ENCODE peak calls at places on chromosomes 11 and 22, in four cellular contexts. K is RWPE1, L is testis, J is foreskin fibroblast. P is an unnamed sample.

GRCh38 chr11:123429851-123430735 is at the start of gene GRAMD1B:
- DNase-seq in K (peak; percentile 40), L (peak; percentile 46), J (peak; percentile 38), P (peak; percentile 36)

GRCh38 chr11:76663461-76663760 is 7.1 kb downstream of the LRRC32 start:
- DNase-seq in K (no peak), J (no peak), L (no peak), P (no peak)

GRCh38 chr22:33300165-33300564 is 242.0 kb upstream of the SYN3 start:
- DNase-seq in J (no peak), L (no peak), K (no peak), P (no peak)

GRCh38 chr22:49564666-49565515 is 262.8 kb downstream of the BRD1 start:
- DNase-seq in K (no peak), J (no peak), L (no peak), P (no peak)

GRCh38 chr11:82557274-82557673 is 176.4 kb downstream of the FAM181B start:
- DNase-seq in J (no peak), K (no peak), L (peak; percentile 18), P (no peak)

GRCh38 chr11:31141804-31142203 is 227.7 kb downstream of the DCDC1 start:
- DNase-seq in J (no peak), K (no peak), L (no peak), P (no peak)

GRCh38 chr11:71200172-71200716 is 52.1 kb downstream of the SHANK2 start:
- DNase-seq in K (no peak), L (no peak), J (no peak), P (no peak)

GRCh38 chr11:130209128-130209932 is 49.7 kb downstream of the ST14 start:
- DNase-seq in J (no peak), L (peak; percentile 11), K (no peak), P (no peak)

GRCh38 chr11:112241486-112241885 is 15.3 kb downstream of the PTS start:
- DNase-seq in K (no peak), L (no peak), J (no peak), P (no peak)

GRCh38 chr11:120239713-120240640 is at the start of gene POU2F3:
- DNase-seq in J (no peak), K (no peak), L (no peak), P (no peak)

GRCh38 chr11:72225411-72225951 is 914 bp downstream of the INPPL1 start:
- DNase-seq in J (no peak), L (peak; percentile 16), K (no peak), P (no peak)

GRCh38 chr11:108645956-108646355 is 18.9 kb upstream of the DDX10 start:
- DNase-seq in L (no peak), J (no peak), K (no peak), P (no peak)

GRCh38 chr11:13098067-13098466 is 89.0 kb downstream of the RASSF10 start:
- DNase-seq in J (no peak), L (peak; percentile 70), K (peak; percentile 85), P (no peak)

GRCh38 chr22:26740253-26740652 is 82.9 kb downstream of the MIAT start:
- DNase-seq in J (no peak), L (no peak), K (no peak), P (no peak)

GRCh38 chr11:60700689-60701508 is 1.5 kb downstream of the MS4A8 start:
- DNase-seq in K (peak; percentile 33), J (no peak), L (peak; percentile 54), P (no peak)

GRCh38 chr11:82874646-82875523 is 25.3 kb downstream of the PRCP start:
- DNase-seq in L (no peak), K (no peak), J (no peak), P (no peak)

GRCh38 chr22:32720924-32721323 is 80.6 kb upstream of the TIMP3 start:
- DNase-seq in J (peak; percentile 84), L (peak; percentile 59), K (no peak), P (no peak)

GRCh38 chr22:23565288-23565941 is 14.7 kb downstream of the IGLL1 start:
- DNase-seq in L (no peak), J (no peak), K (no peak), P (no peak)

GRCh38 chr11:106449756-106450155 is 372.3 kb downstream of the AASDHPPT start:
- DNase-seq in J (no peak), K (no peak), L (no peak), P (no peak)

GRCh38 chr11:83693279-83693992 is 407.3 kb upstream of the CCDC90B start:
- DNase-seq in K (no peak), L (no peak), J (no peak), P (no peak)

GRCh38 chr11:110196241-110196754 is 100.1 kb downstream of the RDX start:
- DNase-seq in L (no peak), K (peak; percentile 90), J (peak; percentile 90), P (no peak)

GRCh38 chr22:20953342-20953608 is 13.8 kb upstream of the AIFM3 start:
- DNase-seq in L (no peak), K (no peak), J (no peak), P (no peak)

GRCh38 chr11:20050551-20051333 is 109.5 kb downstream of the DBX1 start:
- DNase-seq in J (no peak), L (no peak), K (peak; percentile 88), P (no peak)

GRCh38 chr11:12692238-12693074 is 18.2 kb downstream of the TEAD1 start:
- DNase-seq in K (peak; percentile 52), J (peak; percentile 97), L (peak; percentile 94), P (no peak)

GRCh38 chr11:110160016-110160415 is 66.8 kb downstream of the ZC3H12C start:
- DNase-seq in L (no peak), J (peak; percentile 36), K (no peak), P (no peak)

GRCh38 chr11:118162846-118163245 is 10.2 kb upstream of the SCN4B start:
- DNase-seq in K (no peak), L (no peak), J (no peak), P (no peak)
- TF ChIP-seq CTCF in K (no peak), L (no peak), J (no peak), P (no peak)

DNA sequence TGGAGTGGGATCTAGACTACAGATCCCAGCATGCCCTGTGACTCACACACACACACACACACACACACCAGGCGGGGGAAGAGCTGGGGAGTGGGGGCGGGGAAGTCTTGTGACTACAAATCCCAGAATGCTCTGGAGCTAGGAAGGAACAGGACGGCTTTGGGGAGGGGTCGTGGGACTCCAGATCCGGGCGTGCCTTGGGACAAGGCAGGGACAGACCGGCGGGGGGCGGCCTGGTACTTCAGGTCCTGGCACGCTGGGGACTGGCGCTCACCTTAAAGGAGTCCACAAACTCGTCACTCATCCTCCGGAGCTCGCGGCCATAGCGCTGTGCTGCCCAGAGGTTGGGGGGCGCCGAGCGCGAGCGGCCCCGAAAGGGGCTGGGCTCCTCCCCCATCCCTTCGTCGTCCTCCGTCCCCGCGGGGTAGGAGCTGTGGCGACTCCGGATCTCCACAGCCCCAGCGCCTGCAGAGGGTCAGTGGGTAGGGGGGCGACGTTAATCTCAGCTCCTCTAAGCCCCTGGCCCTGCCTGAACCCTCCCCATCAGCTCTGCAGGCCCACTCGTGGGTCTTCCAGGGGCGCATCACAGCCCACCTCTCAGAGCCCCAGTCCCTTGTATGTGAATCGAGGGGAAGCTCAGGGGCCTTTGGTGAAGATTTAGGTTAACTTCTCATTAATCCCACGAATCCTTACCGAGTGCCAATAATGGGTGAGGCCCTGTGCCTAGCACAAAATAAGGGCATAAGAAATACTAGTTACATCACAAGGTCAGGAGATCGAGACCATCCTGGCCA is 12.9 kb downstream of the BAD start:
- DNase-seq in J (peak; percentile 92), L (peak; percentile 93), K (peak; percentile 48), P (peak; percentile 75)
- TF ChIP-seq CTCF in J (no peak), L (no peak), K (no peak), P (no peak)

GRCh38 chr11:10564692-10565318 is 3.7 kb downstream of the LYVE1 start:
- DNase-seq in J (no peak), K (no peak), L (peak; percentile 32), P (no peak)
- TF ChIP-seq CTCF in J (peak; percentile 32), K (peak; percentile 8), L (peak; percentile 27), P (no peak)

DNA sequence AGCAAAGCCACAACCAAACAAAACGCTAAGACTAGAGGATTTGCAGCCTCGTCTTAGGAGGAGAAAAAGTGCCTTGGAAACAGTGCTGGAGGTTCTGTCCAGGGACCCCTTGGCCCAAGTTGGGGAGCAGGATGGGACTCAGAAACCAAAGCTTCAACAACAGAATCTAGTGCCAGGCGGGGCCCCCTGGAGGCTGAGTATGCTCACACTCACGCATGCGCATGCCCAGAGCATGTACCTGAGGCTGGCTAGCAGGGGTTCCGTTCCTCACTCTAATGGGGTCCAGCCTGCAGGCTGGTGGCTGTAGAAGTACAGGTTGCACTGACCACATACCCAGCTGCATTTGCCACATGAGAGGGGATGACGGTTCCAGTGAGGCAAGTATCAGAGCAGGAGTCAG is 568.6 kb upstream of the CADM1 start:
- DNase-seq in L (peak; percentile 32), K (no peak), J (no peak), P (no peak)
- TF ChIP-seq CTCF in L (no peak), K (no peak), J (no peak), P (no peak)

DNA sequence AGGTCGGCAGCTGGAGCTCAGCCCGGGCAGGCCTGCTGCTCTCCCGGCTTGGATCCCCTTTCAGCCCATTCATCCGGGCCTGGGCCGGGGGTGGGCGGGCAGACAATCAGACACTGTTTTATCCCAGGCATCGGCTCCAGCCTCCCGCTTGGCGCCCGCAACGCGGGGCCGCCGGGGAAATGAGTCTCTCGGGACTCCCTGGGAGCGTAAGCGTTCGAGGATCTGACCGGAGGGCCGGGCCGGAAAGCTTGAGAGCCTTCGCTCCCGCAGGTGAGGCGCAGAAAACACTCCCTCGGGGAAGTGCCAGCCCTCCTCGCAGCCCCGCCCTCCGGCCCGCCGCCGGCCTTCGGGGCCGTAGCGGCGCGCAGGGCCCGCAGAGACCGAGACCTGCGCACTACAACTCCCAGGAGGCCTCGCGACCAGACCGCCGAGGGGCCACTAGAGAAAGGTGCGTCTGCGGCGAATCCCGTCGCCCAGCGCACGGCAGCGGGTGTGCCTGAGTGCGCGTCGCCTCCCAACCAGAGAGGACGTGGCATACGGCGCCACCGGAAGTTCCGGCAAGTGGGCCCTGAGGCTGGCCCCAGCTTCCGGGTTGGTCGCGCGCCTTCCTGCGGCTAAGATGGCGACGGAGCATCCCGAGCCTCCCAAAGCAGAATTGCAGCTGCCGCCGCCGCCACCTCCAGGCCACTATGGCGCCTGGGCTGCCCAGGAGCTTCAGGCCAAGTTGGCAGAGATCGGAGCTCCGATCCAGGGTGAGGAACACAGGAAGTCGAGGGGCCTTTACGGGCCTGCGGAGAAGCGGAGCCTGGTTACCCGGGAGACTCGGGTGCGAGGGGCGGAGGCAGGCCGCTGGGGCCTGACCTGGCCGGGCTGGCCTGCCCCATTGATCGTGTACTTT is at the start of gene SF3B2:
- DNase-seq in J (peak; percentile 99), K (peak; percentile 94), L (peak; percentile 99), P (peak; percentile 91)
- TF ChIP-seq CTCF in J (no peak), K (no peak), L (no peak), P (no peak)

GRCh38 chr11:74634537-74634936 is 42.2 kb downstream of the POLD3 start:
- DNase-seq in K (peak; percentile 87), J (no peak), L (no peak), P (no peak)
- TF ChIP-seq CTCF in K (peak; percentile 24), J (peak; percentile 53), L (no peak), P (no peak)

GRCh38 chr22:28478564-28478963 is 201.1 kb downstream of the TTC28 start:
- DNase-seq in J (no peak), L (no peak), K (no peak), P (no peak)
- TF ChIP-seq CTCF in J (no peak), L (no peak), K (no peak), P (no peak)

GRCh38 chr22:38881464-38881871 is 9.5 kb upstream of the CBX6 start:
- DNase-seq in J (peak; percentile 84), K (no peak), L (peak; percentile 67), P (no peak)
- TF ChIP-seq CTCF in J (no peak), K (no peak), L (no peak), P (no peak)

GRCh38 chr22:50694099-50694498 is 21.5 kb downstream of the SHANK3 start:
- DNase-seq in K (no peak), J (no peak), L (no peak), P (no peak)
- TF ChIP-seq CTCF in K (no peak), J (no peak), L (no peak), P (no peak)